ENCODE peak calls at places on chromosomes 2 and 18, in four cellular contexts. One of them, this sample, is unnamed.

GRCh38 chr2:191844706-191845105 is 2.2 kb downstream of the CAVIN2 start:
- DNase-seq in K562: no peak
- DNase-seq in Panc1: no peak
- DNase-seq in prostate gland: no peak
- DNase-seq in this sample: no peak

GRCh38 chr2:181790716-181791649 is 100.5 kb upstream of the ITPRID2 start:
- DNase-seq in K562: peak; percentile 45
- DNase-seq in Panc1: peak; percentile 95
- DNase-seq in prostate gland: no peak
- DNase-seq in this sample: no peak

GRCh38 chr2:190511104-190511503 is 23.4 kb downstream of the NEMP2 start:
- DNase-seq in K562: peak; percentile 58
- DNase-seq in Panc1: no peak
- DNase-seq in prostate gland: no peak
- DNase-seq in this sample: no peak

GRCh38 chr2:100309973-100310719 is 12.2 kb downstream of the LONRF2 start:
- DNase-seq in K562: no peak
- DNase-seq in Panc1: no peak
- DNase-seq in prostate gland: no peak
- DNase-seq in this sample: no peak

GRCh38 chr2:238081150-238081549 is 19.0 kb upstream of the ESPNL start:
- DNase-seq in K562: no peak
- DNase-seq in Panc1: no peak
- DNase-seq in prostate gland: no peak
- DNase-seq in this sample: peak; percentile 55

GRCh38 chr2:96201338-96201737 is 7.3 kb downstream of the STARD7 start:
- DNase-seq in K562: no peak
- DNase-seq in Panc1: no peak
- DNase-seq in prostate gland: no peak
- DNase-seq in this sample: no peak

GRCh38 chr2:54574107-54574859 is 118.2 kb downstream of the SPTBN1 start:
- DNase-seq in K562: peak; percentile 83
- DNase-seq in Panc1: no peak
- DNase-seq in prostate gland: no peak
- DNase-seq in this sample: no peak

GRCh38 chr2:148561389-148561788 is 83.2 kb upstream of the EPC2 start:
- DNase-seq in K562: no peak
- DNase-seq in Panc1: no peak
- DNase-seq in prostate gland: no peak
- DNase-seq in this sample: no peak

GRCh38 chr2:99442837-99443236 is 47.0 kb downstream of the REV1 start:
- DNase-seq in K562: peak; percentile 24
- DNase-seq in Panc1: no peak
- DNase-seq in prostate gland: no peak
- DNase-seq in this sample: no peak

GRCh38 chr2:119659601-119660342 is 19.2 kb upstream of the TMEM177 start:
- DNase-seq in K562: peak; percentile 61
- DNase-seq in Panc1: peak; percentile 46
- DNase-seq in prostate gland: no peak
- DNase-seq in this sample: no peak

GRCh38 chr18:7105943-7106342 is 11.7 kb downstream of the LAMA1 start:
- DNase-seq in K562: no peak
- DNase-seq in Panc1: no peak
- DNase-seq in prostate gland: no peak
- DNase-seq in this sample: no peak

GRCh38 chr2:88692187-88692586 is 714 bp downstream of the RPIA start:
- DNase-seq in K562: peak; percentile 59
- DNase-seq in Panc1: no peak
- DNase-seq in prostate gland: no peak
- DNase-seq in this sample: no peak

GRCh38 chr2:70043252-70043875 is 43.9 kb upstream of the PCBP1 start:
- DNase-seq in K562: no peak
- DNase-seq in Panc1: no peak
- DNase-seq in prostate gland: no peak
- DNase-seq in this sample: no peak

GRCh38 chr18:31219395-31219794 is 56.7 kb upstream of the DSC1 start:
- DNase-seq in K562: no peak
- DNase-seq in Panc1: no peak
- DNase-seq in prostate gland: no peak
- DNase-seq in this sample: no peak

GRCh38 chr2:181304011-181304844 is 153.0 kb upstream of the ITGA4 start:
- DNase-seq in K562: no peak
- DNase-seq in Panc1: no peak
- DNase-seq in prostate gland: no peak
- DNase-seq in this sample: no peak

GRCh38 chr18:69217271-69217670 is 183.4 kb upstream of the DOK6 start:
- DNase-seq in K562: no peak
- DNase-seq in Panc1: no peak
- DNase-seq in prostate gland: no peak
- DNase-seq in this sample: no peak

GRCh38 chr2:9737053-9737875 is 106.0 kb upstream of the TAF1B start:
- DNase-seq in K562: peak; percentile 57
- DNase-seq in Panc1: no peak
- DNase-seq in prostate gland: no peak
- DNase-seq in this sample: no peak

GRCh38 chr18:23281626-23282436 is 146.5 kb downstream of the CABLES1 start:
- DNase-seq in K562: no peak
- DNase-seq in Panc1: no peak
- DNase-seq in prostate gland: peak; percentile 21
- DNase-seq in this sample: peak; percentile 48

GRCh38 chr2:9033385-9034175 is 30.1 kb upstream of the MBOAT2 start:
- DNase-seq in K562: peak; percentile 69
- DNase-seq in Panc1: no peak
- DNase-seq in prostate gland: no peak
- DNase-seq in this sample: no peak

GRCh38 chr2:72602095-72602494 is 223.7 kb downstream of the EXOC6B start:
- DNase-seq in K562: no peak
- DNase-seq in Panc1: no peak
- DNase-seq in prostate gland: no peak
- DNase-seq in this sample: no peak

GRCh38 chr18:37684590-37684989 is 119.0 kb upstream of the CELF4 start:
- DNase-seq in K562: no peak
- DNase-seq in Panc1: no peak
- DNase-seq in prostate gland: no peak
- DNase-seq in this sample: no peak

GRCh38 chr2:210663574-210663973 is 107.2 kb downstream of the CPS1 start:
- DNase-seq in K562: peak; percentile 0
- DNase-seq in Panc1: no peak
- DNase-seq in prostate gland: no peak
- DNase-seq in this sample: peak; percentile 60

GRCh38 chr2:3242747-3243369 is 134.8 kb downstream of the EIPR1 start:
- DNase-seq in K562: no peak
- DNase-seq in Panc1: no peak
- DNase-seq in prostate gland: no peak
- DNase-seq in this sample: no peak

GRCh38 chr2:9439536-9439935 is 16.1 kb downstream of the CPSF3 start:
- DNase-seq in K562: no peak
- DNase-seq in Panc1: no peak
- DNase-seq in prostate gland: no peak
- DNase-seq in this sample: no peak

GRCh38 chr2:239687441-239687840 is 286.6 kb upstream of the HDAC4 start:
- DNase-seq in K562: no peak
- DNase-seq in Panc1: no peak
- DNase-seq in prostate gland: no peak
- DNase-seq in this sample: no peak

GRCh38 chr2:144358979-144359541 is 160.9 kb downstream of the ZEB2 start:
- DNase-seq in K562: peak; percentile 77
- DNase-seq in Panc1: no peak
- DNase-seq in prostate gland: no peak
- DNase-seq in this sample: no peak
- TF ChIP-seq POLR2AphosphoS5 in K562: peak; percentile 99
- TF ChIP-seq POLR2AphosphoS5 in Panc1: no peak
- TF ChIP-seq POLR2AphosphoS5 in prostate gland: no peak
- TF ChIP-seq POLR2AphosphoS5 in this sample: no peak

DNA sequence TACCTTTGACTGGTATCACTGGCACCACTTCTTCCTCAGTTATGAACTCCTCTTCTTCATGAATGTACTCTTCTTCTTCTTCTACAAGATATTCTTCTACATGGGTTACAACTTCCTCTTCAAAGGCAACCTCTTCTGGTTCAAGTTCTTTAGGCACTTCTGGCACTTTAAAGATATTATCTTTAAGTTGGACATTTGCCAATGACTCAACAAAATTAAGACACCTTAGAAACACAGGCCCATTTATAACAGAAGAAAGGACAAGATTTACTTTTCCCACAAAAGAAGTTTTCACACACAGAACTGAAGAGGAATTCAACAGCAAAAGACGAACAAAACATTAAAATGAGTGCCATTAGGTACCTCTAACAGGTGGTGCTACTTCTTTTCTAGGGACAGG is 127.3 kb downstream of the TTN start:
- DNase-seq in K562: no peak
- DNase-seq in Panc1: no peak
- DNase-seq in prostate gland: no peak
- DNase-seq in this sample: no peak
- H3K27ac ChIP-seq in K562: no peak overlapping the region
- H3K27ac ChIP-seq in Panc1: no peak overlapping the region
- H3K27ac ChIP-seq in prostate gland: no peak overlapping the region
- H3K27ac ChIP-seq in this sample: no peak overlapping the region

DNA sequence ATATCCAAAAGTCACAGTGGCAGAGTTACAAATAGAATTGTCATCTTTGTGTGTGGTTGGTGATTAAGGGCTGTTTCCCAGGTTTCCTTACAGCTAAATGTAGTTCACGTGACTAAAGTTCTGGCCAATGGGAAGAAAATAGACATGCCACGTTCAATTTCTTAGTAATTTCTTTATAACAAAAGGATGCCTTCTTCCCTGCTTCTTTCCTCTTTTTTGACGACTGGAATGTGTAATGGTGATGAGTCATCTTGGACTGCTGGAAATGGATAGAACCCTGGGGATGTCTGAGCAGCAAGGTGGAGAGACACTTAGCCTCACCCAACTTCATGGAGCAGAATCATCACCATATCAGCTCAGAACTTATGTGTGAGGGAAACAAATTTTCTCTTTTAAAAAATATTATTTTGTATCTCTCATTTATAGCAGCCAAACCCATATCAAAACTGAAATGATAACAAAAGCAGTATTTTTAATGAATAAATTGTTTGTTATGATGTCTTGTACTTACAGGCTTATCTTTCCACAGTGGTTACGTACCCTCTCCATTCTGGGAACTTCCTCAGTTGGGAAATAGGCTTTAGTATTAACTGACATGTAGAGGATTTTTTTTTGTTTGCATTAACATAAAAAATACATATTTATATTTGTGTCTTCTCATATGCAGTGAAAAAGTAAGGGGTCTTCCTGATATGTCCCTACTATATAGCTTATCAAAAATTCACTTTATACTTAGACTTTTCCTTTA is 91.1 kb upstream of the CDH2 start:
- DNase-seq in K562: no peak
- DNase-seq in Panc1: no peak
- DNase-seq in prostate gland: no peak
- DNase-seq in this sample: no peak
- TF ChIP-seq POLR2AphosphoS5 in K562: no peak
- TF ChIP-seq POLR2AphosphoS5 in Panc1: no peak
- TF ChIP-seq POLR2AphosphoS5 in prostate gland: no peak
- TF ChIP-seq POLR2AphosphoS5 in this sample: no peak

GRCh38 chr2:12819098-12819465 is 102.3 kb downstream of the TRIB2 start:
- DNase-seq in K562: no peak
- DNase-seq in Panc1: no peak
- DNase-seq in prostate gland: peak; percentile 74
- DNase-seq in this sample: no peak
- H3K27ac ChIP-seq in K562: no peak overlapping the region
- H3K27ac ChIP-seq in Panc1: no peak overlapping the region
- H3K27ac ChIP-seq in prostate gland: no peak overlapping the region
- H3K27ac ChIP-seq in this sample: no peak overlapping the region

DNA sequence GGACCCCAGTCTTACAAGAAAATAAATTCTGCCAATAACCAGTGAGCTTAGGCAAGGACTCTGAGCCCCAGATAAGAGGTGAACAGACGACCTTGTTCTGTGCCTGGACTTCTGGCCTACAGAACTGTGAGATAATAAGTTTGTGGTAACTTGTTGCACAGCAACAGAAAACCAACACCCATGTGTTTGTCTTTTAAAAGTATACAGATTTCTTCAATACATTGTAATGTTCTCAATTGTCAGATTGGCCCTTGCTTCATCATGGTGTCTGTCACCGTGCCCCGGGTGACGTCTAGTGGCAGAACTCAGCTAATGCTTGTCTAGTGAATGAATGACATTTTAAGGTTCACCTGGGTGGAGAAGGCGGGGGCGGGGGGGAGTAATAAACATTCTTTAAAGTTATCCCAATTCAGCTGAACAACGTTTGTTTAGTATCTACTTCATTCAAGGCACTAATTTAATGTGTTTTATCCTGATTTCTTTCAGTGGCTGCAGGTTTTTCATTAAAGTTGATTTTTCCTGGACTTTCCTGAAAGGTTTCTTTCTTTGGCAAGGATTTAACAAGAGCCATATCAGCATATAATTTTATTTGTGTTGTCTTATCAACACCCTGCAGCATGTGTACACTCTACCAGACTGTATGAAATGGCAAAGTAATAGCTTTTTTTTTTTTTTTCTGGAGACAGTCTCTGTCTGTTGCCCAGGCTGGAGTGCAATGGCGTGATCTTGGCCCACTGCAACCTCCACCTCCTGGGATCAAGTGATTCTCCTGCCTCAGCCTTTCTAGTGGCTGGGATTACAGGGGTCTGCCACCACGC is 123.8 kb upstream of the DLX2 start:
- DNase-seq in K562: peak; percentile 49
- DNase-seq in Panc1: no peak
- DNase-seq in prostate gland: peak; percentile 51
- DNase-seq in this sample: no peak
- TF ChIP-seq POLR2AphosphoS5 in K562: no peak
- TF ChIP-seq POLR2AphosphoS5 in Panc1: no peak
- TF ChIP-seq POLR2AphosphoS5 in prostate gland: peak; percentile 32
- TF ChIP-seq POLR2AphosphoS5 in this sample: no peak

GRCh38 chr2:233411162-233411561 is 56.9 kb downstream of the DGKD start:
- DNase-seq in K562: no peak
- DNase-seq in Panc1: no peak
- DNase-seq in prostate gland: no peak
- DNase-seq in this sample: no peak
- H3K27ac ChIP-seq in K562: no peak overlapping the region
- H3K27ac ChIP-seq in Panc1: no peak overlapping the region
- H3K27ac ChIP-seq in prostate gland: no peak overlapping the region
- H3K27ac ChIP-seq in this sample: no peak overlapping the region

GRCh38 chr2:86195055-86195807 is at the start of gene IMMT:
- DNase-seq in K562: peak; percentile 98
- DNase-seq in Panc1: peak; percentile 97
- DNase-seq in prostate gland: peak; percentile 87
- DNase-seq in this sample: peak; percentile 58
- TF ChIP-seq POLR2AphosphoS5 in K562: peak; percentile 92
- TF ChIP-seq POLR2AphosphoS5 in Panc1: peak; percentile 90
- TF ChIP-seq POLR2AphosphoS5 in prostate gland: peak; percentile 86
- TF ChIP-seq POLR2AphosphoS5 in this sample: peak; percentile 82

This sample was measured in SK-N-MC.